ENCODE peak calls at places on chromosomes 11 and 22, in five cellular contexts. U is esophagus squamous epithelium, M is sigmoid colon, Q is breast epithelium, Z is ovary. H is an unnamed sample.

GRCh38 chr11:72864692-72865655 is 50.8 kb downstream of the ATG16L2 start:
- DNase-seq in M (no peak), Q (no peak), U (no peak), Z (no peak), H (no peak)

GRCh38 chr11:1889941-1890855 is 1.5 kb downstream of the PRR33 start:
- DNase-seq in Z (no peak), Q (no peak), U (no peak), M (no peak), H (no peak)

GRCh38 chr22:35921777-35922176 is 106.8 kb downstream of the RBFOX2 start:
- DNase-seq in M (peak), Q (peak), U (no peak), Z (no peak), H (peak)

GRCh38 chr11:117910941-117911630 is 18.1 kb downstream of the TMPRSS13 start:
- DNase-seq in Z (no peak), U (no peak), Q (no peak), M (peak), H (no peak)

GRCh38 chr11:134819026-134819425 is 407.0 kb upstream of the B3GAT1 start:
- DNase-seq in Z (no peak), U (no peak), M (no peak), Q (no peak), H (no peak)

GRCh38 chr22:20771918-20772625 is 1.8 kb upstream of the SERPIND1 start:
- DNase-seq in U (no peak), M (no peak), Z (no peak), Q (no peak), H (no peak)

GRCh38 chr22:17830041-17830961 is 56.0 kb upstream of the BID start:
- DNase-seq in Q (peak), U (peak), M (peak), Z (peak), H (peak)

GRCh38 chr22:47067331-47067890 is 305.0 kb downstream of the TBC1D22A start:
- DNase-seq in U (no peak), Z (no peak), Q (no peak), M (no peak), H (peak)

GRCh38 chr11:67267188-67268035 is 1.1 kb downstream of the GRK2 start:
- DNase-seq in M (peak), U (no peak), Q (no peak), Z (peak), H (peak)

GRCh38 chr11:72771507-72771906 is 19.3 kb upstream of the ARAP1 start:
- DNase-seq in U (no peak), M (no peak), Z (no peak), Q (no peak), H (no peak)

GRCh38 chr22:36431977-36432376 is 44.2 kb upstream of the MYH9 start:
- DNase-seq in Q (no peak), U (no peak), Z (no peak), M (no peak), H (no peak)

GRCh38 chr11:4677948-4678347 is 19.7 kb downstream of the OR51E2 start:
- DNase-seq in Z (no peak), U (no peak), M (no peak), Q (no peak), H (no peak)

GRCh38 chr22:43333156-43333555 is 10.0 kb downstream of the SCUBE1 start:
- DNase-seq in Z (no peak), U (no peak), M (no peak), Q (no peak), H (no peak)
- TF ChIP-seq POLR2A in Z (no peak), U (no peak), M (no peak), Q (no peak), H (no peak)

GRCh38 chr22:24157783-24158170 is 23.5 kb upstream of the SUSD2 start:
- DNase-seq in Q (no peak), M (no peak), Z (no peak), U (no peak), H (no peak)
- TF ChIP-seq CTCF in Q (no peak), M (no peak), Z (no peak), U (no peak), H (no peak)

GRCh38 chr11:70272009-70272408 is 1.5 kb downstream of the PPFIA1 start:
- DNase-seq in U (no peak), M (peak), Q (no peak), Z (no peak), H (no peak)
- H3K4me3 ChIP-seq in U (peak), M (no peak), Q (peak), Z (no peak), H (no peak)

DNA sequence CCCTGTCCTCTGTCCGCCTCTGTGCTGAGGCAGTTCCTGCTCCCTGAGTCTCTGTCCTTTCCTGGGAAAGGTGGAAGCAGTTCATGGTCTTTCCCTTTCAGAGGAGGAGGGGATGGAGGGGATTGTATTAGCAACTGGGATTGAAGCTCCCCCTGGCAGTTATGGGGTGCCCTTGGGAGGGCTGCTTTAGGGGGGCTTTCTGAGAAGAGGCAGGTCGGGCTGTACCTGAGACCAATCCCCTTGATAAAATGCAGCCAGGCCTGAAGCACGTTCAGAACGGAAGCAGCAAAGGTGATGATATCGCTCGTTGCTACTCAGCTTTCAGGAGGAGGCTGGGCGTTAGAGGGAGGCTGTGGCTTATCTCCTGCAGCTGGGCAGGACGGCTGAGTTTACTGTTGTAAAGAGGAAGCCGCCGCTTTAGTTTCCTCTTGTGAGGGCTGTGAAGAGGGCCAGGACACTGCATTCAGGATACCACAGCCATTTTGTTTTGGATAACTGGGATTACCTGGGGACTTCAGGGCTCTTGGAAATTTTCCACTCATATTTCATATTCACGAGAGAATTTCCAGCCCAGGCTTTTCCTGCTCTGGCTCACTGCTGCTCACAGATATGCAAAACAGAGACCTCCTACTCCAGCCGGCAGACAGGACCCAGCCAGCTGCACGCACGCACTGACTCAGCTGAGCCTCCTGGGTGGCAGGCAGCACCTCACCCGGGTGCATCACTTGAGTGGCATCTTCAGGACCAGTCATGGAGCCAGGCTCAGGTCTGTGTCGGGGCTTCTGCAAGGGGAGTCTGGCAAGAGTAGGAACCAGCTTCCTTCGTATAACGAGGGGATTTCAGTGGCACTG is 798 bp downstream of the AMPD3 start:
- DNase-seq in M (peak), U (peak), Z (peak), Q (no peak), H (peak)
- TF ChIP-seq POLR2A in M (no peak), U (no peak), Z (no peak), Q (no peak), H (no peak)

GRCh38 chr11:91272089-91272488 is 952.5 kb upstream of the FAT3 start:
- DNase-seq in Q (no peak), M (no peak), U (no peak), Z (no peak), H (no peak)
- TF ChIP-seq CTCF in Q (no peak), M (no peak), U (no peak), Z (no peak), H (no peak)

DNA sequence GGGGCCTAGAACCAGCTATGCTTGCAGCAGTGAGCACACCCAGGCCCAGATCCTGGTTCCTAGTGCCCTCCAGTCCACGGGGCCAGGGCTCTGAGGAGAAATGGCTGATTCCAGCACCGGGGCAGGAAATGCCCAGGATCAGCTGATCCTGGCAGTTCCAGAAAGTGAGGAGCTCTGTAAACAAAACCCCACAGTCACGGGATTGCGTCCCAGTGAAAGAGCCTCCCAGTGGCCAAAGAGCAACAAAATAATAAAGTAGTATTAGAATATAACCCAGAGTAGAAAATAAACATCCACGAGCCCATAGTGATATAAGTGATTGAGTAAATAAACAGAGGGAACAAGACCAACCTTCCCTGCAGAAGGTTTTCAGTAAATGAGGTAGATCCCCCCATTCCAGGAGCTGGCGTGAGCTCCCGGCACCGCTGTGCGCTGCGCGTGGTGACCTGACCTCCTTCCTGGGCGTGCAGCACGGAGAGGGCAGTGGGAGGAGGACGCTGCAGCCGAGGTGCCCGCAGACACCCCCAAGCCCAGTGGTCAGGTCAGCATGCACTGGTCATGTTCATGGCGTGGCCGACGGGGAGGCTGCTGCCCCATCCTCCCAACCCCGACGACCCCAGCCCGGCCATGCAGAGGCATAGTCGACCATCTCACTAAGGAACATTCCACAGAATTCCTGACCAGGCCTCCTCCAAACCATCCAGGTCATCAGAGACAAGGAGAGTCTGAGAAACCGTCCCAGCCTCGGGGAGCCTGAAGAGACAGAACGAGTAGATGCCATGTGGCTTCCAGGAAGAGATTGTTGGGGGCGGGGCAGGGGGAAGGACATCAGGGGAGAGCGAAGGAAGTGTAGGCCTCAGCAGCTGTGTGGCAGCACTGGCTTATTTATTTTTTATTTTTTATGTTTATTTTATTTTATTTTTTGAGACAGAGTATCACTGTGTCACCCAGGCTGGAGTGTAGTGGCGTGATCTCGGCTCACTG is 19.9 kb downstream of the PTDSS2 start:
- DNase-seq in Q (peak), Z (peak), M (peak), U (no peak), H (peak)
- H3K4me3 ChIP-seq in Q (peak), Z (peak), M (peak), U (peak), H (peak)

GRCh38 chr11:104164028-104164520 is at the start of gene PDGFD:
- DNase-seq in Z (peak), U (no peak), M (peak), Q (peak), H (peak)
- TF ChIP-seq POLR2A in Z (peak), U (no peak), M (no peak), Q (no peak), H (no peak)

GRCh38 chr11:111878385-111878765 is 590 bp downstream of the FDXACB1 start:
- DNase-seq in U (no peak), M (no peak), Z (no peak), Q (no peak), H (no peak)
- TF ChIP-seq CTCF in U (no peak), M (no peak), Z (no peak), Q (no peak), H (no peak)

GRCh38 chr22:38981005-38981658 is 1.0 kb upstream of the APOBEC3B start:
- DNase-seq in U (no peak), Z (peak), Q (no peak), M (no peak), H (no peak)
- H3K4me3 ChIP-seq in U (peak), Z (peak), Q (peak), M (peak), H (peak)